ENCODE peak calls at places on chromosomes 11 and 22, in seven cellular contexts. H is fibroblast of lung, L is pancreas, I is PC-3, X is epithelial cell of proximal tubule, B is AG10803, F is esophagus squamous epithelium. E is an unnamed sample.

GRCh38 chr11:67492801-67493547 is 10.1 kb downstream of the AIP start:
- DNase-seq in X (no peak), F (no peak), H (no peak), B (no peak), L (no peak), I (no peak), E (no peak)

GRCh38 chr11:15967166-15967565 is 389.2 kb downstream of the SOX6 start:
- DNase-seq in B (no peak), X (no peak), L (no peak), H (peak), F (no peak), I (peak), E (no peak)

GRCh38 chr22:35154937-35155387 is 89.0 kb downstream of the ISX start:
- DNase-seq in L (peak), F (no peak), B (peak), I (peak), H (peak), X (no peak), E (no peak)

GRCh38 chr11:115530752-115531151 is 26.5 kb upstream of the CADM1 start:
- DNase-seq in B (no peak), X (no peak), I (no peak), H (no peak), F (no peak), L (no peak), E (no peak)

GRCh38 chr11:130413383-130414106 is 14.9 kb downstream of the ADAMTS8 start:
- DNase-seq in I (peak), L (no peak), F (no peak), B (peak), H (peak), X (peak), E (no peak)

GRCh38 chr11:109729761-109730160 is 307.8 kb downstream of the C11orf87 start:
- DNase-seq in I (no peak), B (no peak), L (no peak), H (no peak), X (no peak), F (no peak), E (no peak)

GRCh38 chr11:121141051-121141450 is 40.0 kb downstream of the TECTA start:
- DNase-seq in B (no peak), L (no peak), H (no peak), F (no peak), X (no peak), I (peak), E (no peak)

GRCh38 chr11:44172966-44173365 is 77.5 kb downstream of the EXT2 start:
- DNase-seq in L (no peak), X (no peak), B (no peak), H (no peak), F (no peak), I (no peak), E (no peak)

GRCh38 chr11:110711776-110712642 is at the start of gene ARHGAP20:
- DNase-seq in F (no peak), B (peak), X (no peak), H (peak), L (peak), I (peak), E (no peak)

GRCh38 chr22:26620197-26620596 is 1.6 kb upstream of the CRYBA4 start:
- DNase-seq in H (no peak), X (no peak), F (no peak), L (no peak), B (no peak), I (no peak), E (no peak)

GRCh38 chr22:24162377-24162927 is 18.8 kb upstream of the SUSD2 start:
- DNase-seq in X (no peak), H (no peak), B (no peak), L (no peak), I (no peak), F (no peak), E (no peak)

GRCh38 chr22:19941365-19942070 is at the start of the genes COMT and TXNRD2:
- DNase-seq in I (peak), B (peak), F (no peak), H (peak), L (peak), X (no peak), E (no peak)

GRCh38 chr11:19344661-19345518 is 104.1 kb upstream of the E2F8 start:
- DNase-seq in H (peak), X (no peak), F (no peak), I (peak), L (peak), B (peak), E (no peak)

GRCh38 chr11:131408011-131408640 is 37.7 kb downstream of the NTM start:
- DNase-seq in B (peak), X (no peak), H (peak), L (peak), I (peak), F (no peak), E (no peak)

GRCh38 chr11:131476266-131476665 is 105.9 kb downstream of the NTM start:
- DNase-seq in L (no peak), H (no peak), F (no peak), B (no peak), I (no peak), X (no peak), E (no peak)

GRCh38 chr22:19845369-19845722 is 9.3 kb downstream of the GNB1L start:
- DNase-seq in I (no peak), F (no peak), X (no peak), B (no peak), L (no peak), H (no peak), E (no peak)

GRCh38 chr11:83002047-83002446 is 69.7 kb downstream of the RAB30 start:
- DNase-seq in L (no peak), F (no peak), I (no peak), B (peak), H (no peak), X (no peak), E (no peak)

DNA sequence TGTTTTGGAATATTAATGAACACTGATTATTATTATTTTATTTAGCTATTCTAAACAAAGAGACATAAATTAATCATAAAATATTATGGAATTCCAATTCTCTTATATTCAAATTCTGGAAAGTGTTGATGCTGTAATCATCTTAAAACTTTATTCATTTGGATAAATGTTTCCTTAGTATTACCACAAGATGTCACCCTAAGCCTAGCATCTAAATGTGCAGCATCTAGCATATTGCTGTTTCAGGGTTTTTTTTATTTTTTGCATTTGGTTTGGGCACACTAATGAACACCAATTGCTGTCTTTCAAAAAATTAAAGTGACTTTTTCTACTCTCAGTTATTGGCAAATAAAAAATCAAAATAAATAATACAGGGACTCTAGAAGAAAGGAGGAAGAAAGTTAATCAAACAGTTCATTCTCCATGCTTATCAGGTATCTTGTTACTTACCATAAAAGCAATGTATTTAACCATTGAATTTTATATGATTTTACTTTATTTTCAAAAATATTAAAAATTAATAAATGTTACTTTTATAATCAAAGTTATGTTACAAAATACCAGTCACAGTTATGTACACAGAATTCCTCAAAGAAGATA is 31.8 kb downstream of the DLG2 start:
- DNase-seq in L (no peak), B (peak), X (no peak), H (peak), F (no peak), I (peak), E (no peak)
- TF ChIP-seq CTCF in L (peak), B (peak), X (peak), H (peak), F (peak), I (peak), E (peak)

DNA sequence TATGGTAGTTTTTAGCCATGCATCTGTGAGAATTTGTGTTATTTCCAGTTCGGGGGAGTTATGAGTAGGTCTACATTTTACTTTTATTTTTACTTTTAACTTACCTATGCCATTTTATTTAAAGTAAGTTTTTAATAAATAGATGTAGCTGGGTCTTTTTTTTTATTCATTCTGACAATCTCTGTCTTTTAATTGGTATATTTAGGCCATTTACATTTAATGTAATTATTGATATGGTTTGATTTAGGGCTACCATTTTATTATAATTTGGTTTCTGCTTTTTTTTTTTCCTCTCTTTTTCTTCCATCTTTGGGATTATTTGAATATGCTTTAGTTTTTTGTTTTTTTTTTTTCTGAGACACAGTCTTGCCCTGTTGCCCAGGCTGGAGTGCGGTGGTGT is 1.9 kb downstream of the SWAP70 start:
- DNase-seq in I (no peak), X (no peak), B (no peak), L (no peak), H (no peak), F (no peak), E (no peak)
- H3K4me3 ChIP-seq in I (no peak), X (no peak), B (peak), L (no peak), H (peak), F (no peak), E (no peak)

DNA sequence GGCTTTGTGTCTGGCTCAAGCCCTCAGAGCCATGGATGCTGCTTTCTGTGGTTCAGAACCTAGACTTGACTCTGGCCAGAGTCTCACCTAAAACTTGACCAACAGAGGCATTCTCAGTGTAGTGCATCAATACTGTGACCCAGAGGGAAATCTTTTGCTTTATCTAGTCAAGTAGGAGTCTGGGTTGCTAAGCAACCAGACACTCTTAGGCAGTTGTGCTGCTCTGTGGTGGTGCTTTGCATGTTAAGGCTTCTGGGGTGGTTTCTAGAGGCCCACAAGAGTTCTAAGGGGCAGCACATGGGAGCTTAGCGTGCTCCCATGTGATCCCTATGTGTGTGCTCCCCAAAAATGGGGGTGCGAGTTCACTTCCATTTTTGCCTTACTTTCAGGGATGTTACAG is 224.6 kb upstream of the PLET1 start:
- DNase-seq in H (no peak), F (no peak), L (no peak), X (no peak), B (no peak), I (no peak), E (no peak)
- TF ChIP-seq CTCF in H (no peak), F (no peak), L (no peak), X (no peak), B (no peak), I (no peak), E (no peak)

GRCh38 chr11:62592989-62593421 is 1.7 kb upstream of the TUT1 start:
- DNase-seq in B (no peak), F (no peak), X (no peak), I (no peak), L (peak), H (no peak), E (no peak)
- H3K4me3 ChIP-seq in B (no peak), F (no peak), X (no peak), I (no peak), L (no peak), H (no peak), E (no peak)

GRCh38 chr11:11400635-11401232 is 47.7 kb upstream of the CSNK2A3 start:
- DNase-seq in H (no peak), X (no peak), B (no peak), F (no peak), L (no peak), I (peak), E (no peak)
- TF ChIP-seq CTCF in H (peak), X (peak), B (no peak), F (no peak), L (no peak), I (peak), E (no peak)

DNA sequence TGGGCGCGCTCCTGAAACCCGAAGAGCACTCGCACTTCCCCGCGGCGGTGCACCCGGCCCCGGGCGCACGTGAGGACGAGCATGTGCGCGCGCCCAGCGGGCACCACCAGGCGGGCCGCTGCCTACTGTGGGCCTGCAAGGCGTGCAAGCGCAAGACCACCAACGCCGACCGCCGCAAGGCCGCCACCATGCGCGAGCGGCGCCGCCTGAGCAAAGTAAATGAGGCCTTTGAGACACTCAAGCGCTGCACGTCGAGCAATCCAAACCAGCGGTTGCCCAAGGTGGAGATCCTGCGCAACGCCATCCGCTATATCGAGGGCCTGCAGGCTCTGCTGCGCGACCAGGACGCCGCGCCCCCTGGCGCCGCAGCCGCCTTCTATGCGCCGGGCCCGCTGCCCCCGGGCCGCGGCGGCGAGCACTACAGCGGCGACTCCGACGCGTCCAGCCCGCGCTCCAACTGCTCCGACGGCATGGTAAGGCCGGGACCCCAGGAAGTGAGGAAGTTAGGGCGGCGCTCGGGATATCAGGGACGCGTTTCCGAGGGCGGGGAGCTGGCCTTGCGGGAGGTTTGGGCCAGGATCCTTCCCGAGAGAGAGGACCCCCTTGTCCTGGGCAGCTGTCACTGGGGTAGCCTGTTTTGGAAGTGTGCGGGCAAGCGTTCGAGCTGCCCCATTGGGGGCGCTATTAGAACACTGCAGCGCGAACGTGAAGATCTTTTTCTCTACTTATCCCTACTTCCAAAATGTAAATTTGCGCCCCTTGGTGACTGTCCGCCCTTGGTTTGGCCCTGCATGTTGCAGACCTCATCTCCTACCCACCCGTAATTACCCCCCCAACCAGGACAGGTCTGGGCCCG is 797 bp downstream of the MYOD1 start:
- DNase-seq in F (no peak), X (no peak), I (no peak), B (no peak), L (no peak), H (no peak), E (no peak)
- H3K4me3 ChIP-seq in F (no peak), X (no peak), I (no peak), B (no peak), L (no peak), H (no peak), E (no peak)

E was measured in vagina.